ENCODE peak calls at places on chromosomes 1 and 21, in nine cellular contexts. One of them, this sample, is unnamed.
A peak's percentile ranks its signal among the peaks of the same experiment; 100 is the strongest.

GRCh38 chr1:232422901-232423300 is 207.0 kb downstream of the SIPA1L2 start:
- DNase-seq in GM23248: peak; percentile 25
- DNase-seq in small intestine: no peak
- DNase-seq in stomach: no peak
- DNase-seq in trophoblast cell: peak; percentile 74
- DNase-seq in OCI-LY7: no peak
- DNase-seq in cardiac muscle cell: no peak
- DNase-seq in dorsolateral prefrontal cortex: no peak
- DNase-seq in GM23338: no peak
- DNase-seq in this sample: no peak

GRCh38 chr1:230948301-230948700 is 30.4 kb downstream of the TTC13 start:
- DNase-seq in small intestine: no peak
- DNase-seq in cardiac muscle cell: no peak
- DNase-seq in stomach: no peak
- DNase-seq in OCI-LY7: peak; percentile 4
- DNase-seq in GM23248: no peak
- DNase-seq in trophoblast cell: no peak
- DNase-seq in GM23338: no peak
- DNase-seq in dorsolateral prefrontal cortex: no peak
- DNase-seq in this sample: no peak

GRCh38 chr21:24939288-24939687 is 668.0 kb downstream of the MRPL39 start:
- DNase-seq in OCI-LY7: no peak
- DNase-seq in GM23248: no peak
- DNase-seq in GM23338: no peak
- DNase-seq in dorsolateral prefrontal cortex: no peak
- DNase-seq in trophoblast cell: no peak
- DNase-seq in small intestine: no peak
- DNase-seq in stomach: peak; percentile 43
- DNase-seq in cardiac muscle cell: no peak
- DNase-seq in this sample: no peak

GRCh38 chr1:37793773-37794371 is at the start of gene MANEAL:
- DNase-seq in OCI-LY7: peak; percentile 85
- DNase-seq in dorsolateral prefrontal cortex: no peak
- DNase-seq in GM23248: peak; percentile 76
- DNase-seq in GM23338: peak; percentile 67
- DNase-seq in cardiac muscle cell: peak; percentile 88
- DNase-seq in stomach: peak; percentile 48
- DNase-seq in trophoblast cell: peak; percentile 76
- DNase-seq in small intestine: peak; percentile 35
- DNase-seq in this sample: no peak

GRCh38 chr1:48228156-48228555 is 5.6 kb downstream of the SLC5A9 start:
- DNase-seq in trophoblast cell: no peak
- DNase-seq in small intestine: no peak
- DNase-seq in OCI-LY7: no peak
- DNase-seq in cardiac muscle cell: peak; percentile 14
- DNase-seq in GM23338: peak; percentile 79
- DNase-seq in GM23248: peak; percentile 15
- DNase-seq in dorsolateral prefrontal cortex: no peak
- DNase-seq in stomach: no peak
- DNase-seq in this sample: no peak

GRCh38 chr21:29669416-29669815 is 270.4 kb downstream of the GRIK1 start:
- DNase-seq in small intestine: no peak
- DNase-seq in GM23248: no peak
- DNase-seq in cardiac muscle cell: no peak
- DNase-seq in GM23338: no peak
- DNase-seq in OCI-LY7: no peak
- DNase-seq in dorsolateral prefrontal cortex: no peak
- DNase-seq in trophoblast cell: peak; percentile 21
- DNase-seq in stomach: no peak
- DNase-seq in this sample: no peak

GRCh38 chr1:195744256-195744655 is 864.0 kb downstream of the KCNT2 start:
- DNase-seq in cardiac muscle cell: no peak
- DNase-seq in stomach: no peak
- DNase-seq in GM23248: no peak
- DNase-seq in dorsolateral prefrontal cortex: no peak
- DNase-seq in small intestine: no peak
- DNase-seq in trophoblast cell: no peak
- DNase-seq in GM23338: no peak
- DNase-seq in OCI-LY7: no peak
- DNase-seq in this sample: no peak

GRCh38 chr1:166122873-166123466 is 43.8 kb downstream of the FAM78B start:
- DNase-seq in dorsolateral prefrontal cortex: no peak
- DNase-seq in OCI-LY7: no peak
- DNase-seq in trophoblast cell: no peak
- DNase-seq in GM23338: peak; percentile 62
- DNase-seq in small intestine: no peak
- DNase-seq in cardiac muscle cell: no peak
- DNase-seq in GM23248: no peak
- DNase-seq in stomach: no peak
- DNase-seq in this sample: no peak

GRCh38 chr1:83123019-83123418 is 875.9 kb downstream of the TTLL7 start:
- DNase-seq in OCI-LY7: no peak
- DNase-seq in trophoblast cell: no peak
- DNase-seq in cardiac muscle cell: no peak
- DNase-seq in small intestine: no peak
- DNase-seq in stomach: no peak
- DNase-seq in GM23248: no peak
- DNase-seq in GM23338: no peak
- DNase-seq in dorsolateral prefrontal cortex: no peak
- DNase-seq in this sample: no peak

GRCh38 chr1:90154711-90155110 is 159.8 kb downstream of the ZNF326 start:
- DNase-seq in GM23338: no peak
- DNase-seq in dorsolateral prefrontal cortex: no peak
- DNase-seq in trophoblast cell: no peak
- DNase-seq in small intestine: no peak
- DNase-seq in stomach: no peak
- DNase-seq in OCI-LY7: no peak
- DNase-seq in cardiac muscle cell: no peak
- DNase-seq in GM23248: no peak
- DNase-seq in this sample: no peak

GRCh38 chr1:3237994-3238704 is 169.1 kb downstream of the PRDM16 start:
- DNase-seq in trophoblast cell: no peak
- DNase-seq in small intestine: no peak
- DNase-seq in OCI-LY7: no peak
- DNase-seq in cardiac muscle cell: no peak
- DNase-seq in dorsolateral prefrontal cortex: no peak
- DNase-seq in stomach: peak; percentile 82
- DNase-seq in GM23248: no peak
- DNase-seq in GM23338: no peak
- DNase-seq in this sample: no peak

GRCh38 chr21:43884012-43884860 is 19.2 kb downstream of the AGPAT3 start:
- DNase-seq in small intestine: peak; percentile 99
- DNase-seq in cardiac muscle cell: peak; percentile 49
- DNase-seq in GM23338: peak; percentile 24
- DNase-seq in GM23248: no peak
- DNase-seq in dorsolateral prefrontal cortex: no peak
- DNase-seq in OCI-LY7: no peak
- DNase-seq in stomach: peak; percentile 61
- DNase-seq in trophoblast cell: peak; percentile 59
- DNase-seq in this sample: no peak

GRCh38 chr1:234958066-234958701 is 170.5 kb downstream of the TOMM20 start:
- DNase-seq in trophoblast cell: no peak
- DNase-seq in dorsolateral prefrontal cortex: no peak
- DNase-seq in OCI-LY7: no peak
- DNase-seq in stomach: no peak
- DNase-seq in small intestine: no peak
- DNase-seq in cardiac muscle cell: no peak
- DNase-seq in GM23248: no peak
- DNase-seq in GM23338: peak; percentile 34
- DNase-seq in this sample: no peak
- H3K4me3 ChIP-seq in trophoblast cell: no peak overlapping the region
- H3K4me3 ChIP-seq in dorsolateral prefrontal cortex: no peak overlapping the region
- H3K4me3 ChIP-seq in OCI-LY7: no peak overlapping the region
- H3K4me3 ChIP-seq in stomach: no peak overlapping the region
- H3K4me3 ChIP-seq in small intestine: no peak overlapping the region
- H3K4me3 ChIP-seq in cardiac muscle cell: no peak overlapping the region
- H3K4me3 ChIP-seq in GM23248: no peak overlapping the region
- H3K4me3 ChIP-seq in GM23338: no peak overlapping the region
- H3K4me3 ChIP-seq in this sample: no peak overlapping the region

GRCh38 chr1:201358596-201358995 is 18.9 kb downstream of the TNNT2 start:
- DNase-seq in OCI-LY7: no peak
- DNase-seq in GM23248: peak; percentile 42
- DNase-seq in GM23338: no peak
- DNase-seq in dorsolateral prefrontal cortex: peak; percentile 17
- DNase-seq in stomach: no peak
- DNase-seq in cardiac muscle cell: peak; percentile 0
- DNase-seq in trophoblast cell: no peak
- DNase-seq in small intestine: no peak
- DNase-seq in this sample: no peak

GRCh38 chr1:201356701-201357100 is 20.8 kb downstream of the TNNT2 start:
- DNase-seq in OCI-LY7: no peak
- DNase-seq in dorsolateral prefrontal cortex: peak; percentile 33
- DNase-seq in GM23338: no peak
- DNase-seq in stomach: no peak
- DNase-seq in trophoblast cell: no peak
- DNase-seq in small intestine: no peak
- DNase-seq in cardiac muscle cell: peak; percentile 43
- DNase-seq in GM23248: no peak
- DNase-seq in this sample: no peak

GRCh38 chr1:201357636-201358348 is 19.7 kb downstream of the TNNT2 start:
- DNase-seq in dorsolateral prefrontal cortex: peak; percentile 13
- DNase-seq in GM23338: no peak
- DNase-seq in stomach: no peak
- DNase-seq in trophoblast cell: no peak
- DNase-seq in cardiac muscle cell: peak; percentile 36
- DNase-seq in GM23248: no peak
- DNase-seq in OCI-LY7: no peak
- DNase-seq in small intestine: no peak
- DNase-seq in this sample: no peak

GRCh38 chr1:201356236-201356635 is 21.2 kb downstream of the TNNT2 start:
- DNase-seq in GM23338: no peak
- DNase-seq in trophoblast cell: no peak
- DNase-seq in cardiac muscle cell: peak; percentile 19
- DNase-seq in stomach: no peak
- DNase-seq in dorsolateral prefrontal cortex: peak; percentile 16
- DNase-seq in GM23248: no peak
- DNase-seq in OCI-LY7: no peak
- DNase-seq in small intestine: no peak
- DNase-seq in this sample: peak; percentile 26

GRCh38 chr1:201357211-201357610 is 20.3 kb downstream of the TNNT2 start:
- DNase-seq in trophoblast cell: no peak
- DNase-seq in GM23338: no peak
- DNase-seq in dorsolateral prefrontal cortex: peak; percentile 27
- DNase-seq in cardiac muscle cell: peak; percentile 32
- DNase-seq in stomach: no peak
- DNase-seq in OCI-LY7: no peak
- DNase-seq in small intestine: no peak
- DNase-seq in GM23248: no peak
- DNase-seq in this sample: peak; percentile 53
- H3K27ac ChIP-seq in trophoblast cell: no peak overlapping the region
- H3K27ac ChIP-seq in GM23338: no peak overlapping the region
- H3K27ac ChIP-seq in dorsolateral prefrontal cortex: no peak overlapping the region
- H3K27ac ChIP-seq in cardiac muscle cell: peak overlapping the region; percentile 98
- H3K27ac ChIP-seq in stomach: no peak overlapping the region
- H3K27ac ChIP-seq in OCI-LY7: no peak overlapping the region
- H3K27ac ChIP-seq in small intestine: no peak overlapping the region
- H3K27ac ChIP-seq in GM23248: no peak overlapping the region
- H3K27ac ChIP-seq in this sample: no peak overlapping the region

GRCh38 chr1:87202922-87203655 is 125.6 kb upstream of the LMO4 start:
- DNase-seq in small intestine: no peak
- DNase-seq in cardiac muscle cell: no peak
- DNase-seq in dorsolateral prefrontal cortex: no peak
- DNase-seq in GM23338: no peak
- DNase-seq in trophoblast cell: no peak
- DNase-seq in stomach: no peak
- DNase-seq in OCI-LY7: no peak
- DNase-seq in GM23248: no peak
- DNase-seq in this sample: no peak
- H3K4me3 ChIP-seq in small intestine: no peak overlapping the region
- H3K4me3 ChIP-seq in cardiac muscle cell: no peak overlapping the region
- H3K4me3 ChIP-seq in dorsolateral prefrontal cortex: no peak overlapping the region
- H3K4me3 ChIP-seq in GM23338: no peak overlapping the region
- H3K4me3 ChIP-seq in trophoblast cell: no peak overlapping the region
- H3K4me3 ChIP-seq in stomach: no peak overlapping the region
- H3K4me3 ChIP-seq in OCI-LY7: no peak overlapping the region
- H3K4me3 ChIP-seq in GM23248: no peak overlapping the region
- H3K4me3 ChIP-seq in this sample: no peak overlapping the region

DNA sequence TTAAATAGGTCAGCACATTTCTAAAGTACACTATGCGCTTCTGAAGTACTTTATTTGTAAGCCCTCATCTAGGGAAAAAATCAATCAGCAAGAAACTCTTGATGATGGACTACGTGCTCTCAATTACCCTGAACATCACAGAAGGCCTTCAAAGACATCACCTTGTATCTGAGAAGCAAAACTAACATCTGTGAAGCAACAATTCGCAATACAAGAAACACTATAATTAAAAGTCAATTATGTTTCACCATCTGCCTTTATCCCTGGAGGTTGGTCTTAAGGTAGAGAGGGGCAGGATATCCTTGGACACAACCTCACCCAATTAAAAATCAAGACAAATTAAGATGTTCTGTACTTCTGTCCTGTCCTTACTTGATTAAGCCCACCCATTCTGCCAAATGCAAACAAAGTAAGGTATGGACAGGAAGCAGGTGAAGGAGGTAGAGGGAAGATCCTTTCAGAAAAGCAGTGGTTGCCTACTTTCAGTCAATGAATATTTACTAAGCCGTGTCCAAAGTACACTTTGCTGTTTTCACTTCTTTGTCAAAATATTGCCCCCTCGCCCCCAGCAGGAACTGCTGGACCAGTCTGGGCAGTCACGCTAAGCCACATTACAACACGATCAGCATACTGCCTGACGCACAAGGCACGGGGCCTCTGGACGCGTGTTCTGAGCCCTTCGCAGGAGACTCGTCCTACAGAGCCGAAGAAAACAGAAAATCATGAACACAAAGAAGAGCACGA is 889 bp downstream of the SLC19A2 start:
- DNase-seq in dorsolateral prefrontal cortex: no peak
- DNase-seq in cardiac muscle cell: peak; percentile 51
- DNase-seq in GM23338: peak; percentile 34
- DNase-seq in GM23248: peak; percentile 89
- DNase-seq in OCI-LY7: peak; percentile 50
- DNase-seq in stomach: peak; percentile 63
- DNase-seq in trophoblast cell: peak; percentile 66
- DNase-seq in small intestine: peak; percentile 58
- DNase-seq in this sample: peak; percentile 76
- H3K27ac ChIP-seq in dorsolateral prefrontal cortex: peak overlapping the region; percentile 88
- H3K27ac ChIP-seq in cardiac muscle cell: peak overlapping the region; percentile 96
- H3K27ac ChIP-seq in GM23338: peak overlapping the region; percentile 30
- H3K27ac ChIP-seq in GM23248: peak overlapping the region; percentile 98
- H3K27ac ChIP-seq in OCI-LY7: no peak overlapping the region
- H3K27ac ChIP-seq in stomach: peak overlapping the region; percentile 100
- H3K27ac ChIP-seq in trophoblast cell: peak overlapping the region; percentile 98
- H3K27ac ChIP-seq in small intestine: peak overlapping the region; percentile 99
- H3K27ac ChIP-seq in this sample: peak overlapping the region; percentile 97